ENCODE peak calls at places on chromosomes 2 and 18, in ten cellular contexts. One of them, this sample, is unnamed.

GRCh38 chr2:117523267-117523666 is 291.2 kb upstream of the DDX18 start:
- DNase-seq in stimulated activated CD8-positive, alpha-beta memory T cell treated with anti-CD3 and anti-CD28 coated beads, Interleukin-2, amount 100 ng/mL, for 1 hour: no peak
- DNase-seq in NCI-H1930: no peak
- DNase-seq in LoVo: peak
- DNase-seq in Right ventricle myocardium superior: peak
- DNase-seq in GM10248: no peak
- DNase-seq in stimulated activated naive CD4-positive, alpha-beta T cell treated with Interleukin-2 at 50 U/mL for 16 hours: no peak
- DNase-seq in fibroblast of mammary gland: no peak
- DNase-seq in CD4-positive, alpha-beta T cell: no peak
- DNase-seq in thoracic aorta: no peak
- DNase-seq in this sample: no peak

GRCh38 chr2:203708846-203709815 is 2.7 kb downstream of the CD28 start:
- DNase-seq in GM10248: no peak
- DNase-seq in fibroblast of mammary gland: no peak
- DNase-seq in NCI-H1930: no peak
- DNase-seq in thoracic aorta: no peak
- DNase-seq in CD4-positive, alpha-beta T cell: no peak
- DNase-seq in stimulated activated naive CD4-positive, alpha-beta T cell treated with Interleukin-2 at 50 U/mL for 16 hours: peak
- DNase-seq in LoVo: no peak
- DNase-seq in Right ventricle myocardium superior: no peak
- DNase-seq in stimulated activated CD8-positive, alpha-beta memory T cell treated with anti-CD3 and anti-CD28 coated beads, Interleukin-2, amount 100 ng/mL, for 1 hour: no peak
- DNase-seq in this sample: no peak

GRCh38 chr2:196482119-196483065 is 157.1 kb upstream of the CCDC150 start:
- DNase-seq in thoracic aorta: no peak
- DNase-seq in stimulated activated CD8-positive, alpha-beta memory T cell treated with anti-CD3 and anti-CD28 coated beads, Interleukin-2, amount 100 ng/mL, for 1 hour: no peak
- DNase-seq in stimulated activated naive CD4-positive, alpha-beta T cell treated with Interleukin-2 at 50 U/mL for 16 hours: no peak
- DNase-seq in GM10248: no peak
- DNase-seq in NCI-H1930: no peak
- DNase-seq in Right ventricle myocardium superior: no peak
- DNase-seq in LoVo: no peak
- DNase-seq in CD4-positive, alpha-beta T cell: no peak
- DNase-seq in fibroblast of mammary gland: peak
- DNase-seq in this sample: no peak

GRCh38 chr2:227020416-227020815 is 143.6 kb downstream of the COL4A4 start:
- DNase-seq in LoVo: no peak
- DNase-seq in fibroblast of mammary gland: no peak
- DNase-seq in GM10248: no peak
- DNase-seq in Right ventricle myocardium superior: no peak
- DNase-seq in NCI-H1930: no peak
- DNase-seq in CD4-positive, alpha-beta T cell: no peak
- DNase-seq in stimulated activated naive CD4-positive, alpha-beta T cell treated with Interleukin-2 at 50 U/mL for 16 hours: no peak
- DNase-seq in thoracic aorta: no peak
- DNase-seq in stimulated activated CD8-positive, alpha-beta memory T cell treated with anti-CD3 and anti-CD28 coated beads, Interleukin-2, amount 100 ng/mL, for 1 hour: no peak
- DNase-seq in this sample: no peak

GRCh38 chr18:9814431-9814830 is 71.3 kb upstream of the TXNDC2 start:
- DNase-seq in stimulated activated naive CD4-positive, alpha-beta T cell treated with Interleukin-2 at 50 U/mL for 16 hours: no peak
- DNase-seq in fibroblast of mammary gland: peak
- DNase-seq in NCI-H1930: no peak
- DNase-seq in thoracic aorta: no peak
- DNase-seq in CD4-positive, alpha-beta T cell: no peak
- DNase-seq in Right ventricle myocardium superior: no peak
- DNase-seq in LoVo: no peak
- DNase-seq in GM10248: no peak
- DNase-seq in stimulated activated CD8-positive, alpha-beta memory T cell treated with anti-CD3 and anti-CD28 coated beads, Interleukin-2, amount 100 ng/mL, for 1 hour: no peak
- DNase-seq in this sample: no peak

GRCh38 chr2:33160217-33160616 is 213.5 kb downstream of the LTBP1 start:
- DNase-seq in thoracic aorta: no peak
- DNase-seq in Right ventricle myocardium superior: no peak
- DNase-seq in GM10248: no peak
- DNase-seq in stimulated activated naive CD4-positive, alpha-beta T cell treated with Interleukin-2 at 50 U/mL for 16 hours: no peak
- DNase-seq in fibroblast of mammary gland: peak
- DNase-seq in LoVo: no peak
- DNase-seq in NCI-H1930: no peak
- DNase-seq in stimulated activated CD8-positive, alpha-beta memory T cell treated with anti-CD3 and anti-CD28 coated beads, Interleukin-2, amount 100 ng/mL, for 1 hour: no peak
- DNase-seq in CD4-positive, alpha-beta T cell: no peak
- DNase-seq in this sample: no peak

GRCh38 chr2:171688129-171688465 is 828 bp downstream of the DYNC1I2 start:
- DNase-seq in NCI-H1930: no peak
- DNase-seq in LoVo: no peak
- DNase-seq in GM10248: peak
- DNase-seq in stimulated activated CD8-positive, alpha-beta memory T cell treated with anti-CD3 and anti-CD28 coated beads, Interleukin-2, amount 100 ng/mL, for 1 hour: no peak
- DNase-seq in stimulated activated naive CD4-positive, alpha-beta T cell treated with Interleukin-2 at 50 U/mL for 16 hours: no peak
- DNase-seq in Right ventricle myocardium superior: no peak
- DNase-seq in CD4-positive, alpha-beta T cell: no peak
- DNase-seq in fibroblast of mammary gland: peak
- DNase-seq in thoracic aorta: no peak
- DNase-seq in this sample: no peak

GRCh38 chr2:157223624-157224205 is 33.8 kb upstream of the GALNT5 start:
- DNase-seq in GM10248: no peak
- DNase-seq in CD4-positive, alpha-beta T cell: no peak
- DNase-seq in NCI-H1930: no peak
- DNase-seq in fibroblast of mammary gland: no peak
- DNase-seq in LoVo: no peak
- DNase-seq in stimulated activated naive CD4-positive, alpha-beta T cell treated with Interleukin-2 at 50 U/mL for 16 hours: no peak
- DNase-seq in thoracic aorta: no peak
- DNase-seq in Right ventricle myocardium superior: no peak
- DNase-seq in stimulated activated CD8-positive, alpha-beta memory T cell treated with anti-CD3 and anti-CD28 coated beads, Interleukin-2, amount 100 ng/mL, for 1 hour: no peak
- DNase-seq in this sample: no peak

GRCh38 chr2:138356178-138356577 is 145.4 kb upstream of the SPOPL start:
- DNase-seq in LoVo: no peak
- DNase-seq in NCI-H1930: no peak
- DNase-seq in fibroblast of mammary gland: peak
- DNase-seq in CD4-positive, alpha-beta T cell: no peak
- DNase-seq in Right ventricle myocardium superior: no peak
- DNase-seq in stimulated activated naive CD4-positive, alpha-beta T cell treated with Interleukin-2 at 50 U/mL for 16 hours: no peak
- DNase-seq in thoracic aorta: no peak
- DNase-seq in GM10248: no peak
- DNase-seq in stimulated activated CD8-positive, alpha-beta memory T cell treated with anti-CD3 and anti-CD28 coated beads, Interleukin-2, amount 100 ng/mL, for 1 hour: no peak
- DNase-seq in this sample: no peak

GRCh38 chr2:230423851-230424458 is 8.0 kb downstream of the SP100 start:
- DNase-seq in stimulated activated CD8-positive, alpha-beta memory T cell treated with anti-CD3 and anti-CD28 coated beads, Interleukin-2, amount 100 ng/mL, for 1 hour: no peak
- DNase-seq in NCI-H1930: no peak
- DNase-seq in fibroblast of mammary gland: no peak
- DNase-seq in LoVo: no peak
- DNase-seq in thoracic aorta: no peak
- DNase-seq in stimulated activated naive CD4-positive, alpha-beta T cell treated with Interleukin-2 at 50 U/mL for 16 hours: no peak
- DNase-seq in Right ventricle myocardium superior: no peak
- DNase-seq in GM10248: no peak
- DNase-seq in CD4-positive, alpha-beta T cell: no peak
- DNase-seq in this sample: no peak

GRCh38 chr2:215903208-215903607 is 110.1 kb downstream of the MREG start:
- DNase-seq in thoracic aorta: no peak
- DNase-seq in Right ventricle myocardium superior: no peak
- DNase-seq in fibroblast of mammary gland: peak
- DNase-seq in NCI-H1930: no peak
- DNase-seq in LoVo: no peak
- DNase-seq in GM10248: no peak
- DNase-seq in stimulated activated naive CD4-positive, alpha-beta T cell treated with Interleukin-2 at 50 U/mL for 16 hours: no peak
- DNase-seq in CD4-positive, alpha-beta T cell: no peak
- DNase-seq in stimulated activated CD8-positive, alpha-beta memory T cell treated with anti-CD3 and anti-CD28 coated beads, Interleukin-2, amount 100 ng/mL, for 1 hour: no peak
- DNase-seq in this sample: no peak

GRCh38 chr2:173058673-173059072 is 17.0 kb upstream of the MAP3K20 start:
- DNase-seq in fibroblast of mammary gland: no peak
- DNase-seq in LoVo: no peak
- DNase-seq in NCI-H1930: no peak
- DNase-seq in thoracic aorta: no peak
- DNase-seq in stimulated activated naive CD4-positive, alpha-beta T cell treated with Interleukin-2 at 50 U/mL for 16 hours: no peak
- DNase-seq in GM10248: no peak
- DNase-seq in CD4-positive, alpha-beta T cell: no peak
- DNase-seq in stimulated activated CD8-positive, alpha-beta memory T cell treated with anti-CD3 and anti-CD28 coated beads, Interleukin-2, amount 100 ng/mL, for 1 hour: no peak
- DNase-seq in Right ventricle myocardium superior: no peak
- DNase-seq in this sample: no peak

GRCh38 chr2:225889452-225889851 is 489.9 kb downstream of the NYAP2 start:
- DNase-seq in CD4-positive, alpha-beta T cell: no peak
- DNase-seq in thoracic aorta: no peak
- DNase-seq in GM10248: peak
- DNase-seq in fibroblast of mammary gland: peak
- DNase-seq in Right ventricle myocardium superior: no peak
- DNase-seq in stimulated activated CD8-positive, alpha-beta memory T cell treated with anti-CD3 and anti-CD28 coated beads, Interleukin-2, amount 100 ng/mL, for 1 hour: no peak
- DNase-seq in NCI-H1930: no peak
- DNase-seq in LoVo: peak
- DNase-seq in stimulated activated naive CD4-positive, alpha-beta T cell treated with Interleukin-2 at 50 U/mL for 16 hours: no peak
- DNase-seq in this sample: no peak

GRCh38 chr2:95344208-95344570 is 47.0 kb downstream of the KCNIP3 start:
- DNase-seq in stimulated activated naive CD4-positive, alpha-beta T cell treated with Interleukin-2 at 50 U/mL for 16 hours: no peak
- DNase-seq in GM10248: no peak
- DNase-seq in fibroblast of mammary gland: no peak
- DNase-seq in stimulated activated CD8-positive, alpha-beta memory T cell treated with anti-CD3 and anti-CD28 coated beads, Interleukin-2, amount 100 ng/mL, for 1 hour: no peak
- DNase-seq in Right ventricle myocardium superior: peak
- DNase-seq in LoVo: no peak
- DNase-seq in CD4-positive, alpha-beta T cell: no peak
- DNase-seq in NCI-H1930: no peak
- DNase-seq in thoracic aorta: no peak
- DNase-seq in this sample: no peak

GRCh38 chr2:19228720-19229119 is 129.7 kb downstream of the OSR1 start:
- DNase-seq in stimulated activated CD8-positive, alpha-beta memory T cell treated with anti-CD3 and anti-CD28 coated beads, Interleukin-2, amount 100 ng/mL, for 1 hour: no peak
- DNase-seq in CD4-positive, alpha-beta T cell: no peak
- DNase-seq in stimulated activated naive CD4-positive, alpha-beta T cell treated with Interleukin-2 at 50 U/mL for 16 hours: no peak
- DNase-seq in fibroblast of mammary gland: no peak
- DNase-seq in thoracic aorta: no peak
- DNase-seq in GM10248: no peak
- DNase-seq in NCI-H1930: no peak
- DNase-seq in Right ventricle myocardium superior: no peak
- DNase-seq in LoVo: no peak
- DNase-seq in this sample: no peak